ENCODE peak calls at places on chromosomes 1 and 21, in six cellular contexts. Q is tibial artery, J is neuronal stem cell, W is transverse colon, G is Panc1, Z is adrenal gland. O is an unnamed sample.

GRCh38 chr1:243482237-243483022 is 226.6 kb downstream of the SDCCAG8 start:
- DNase-seq in G (no peak), J (peak; percentile 38), W (no peak), Q (no peak), Z (no peak), O (peak; percentile 44)

GRCh38 chr1:207888647-207889046 is 22.3 kb downstream of the CD34 start:
- DNase-seq in J (no peak), G (no peak), W (no peak), Q (no peak), Z (peak; percentile 67), O (no peak)

GRCh38 chr1:1539310-1540014 is 962 bp downstream of the TMEM240 start:
- DNase-seq in J (peak; percentile 41), W (no peak), G (no peak), Q (no peak), Z (no peak), O (peak; percentile 54)

GRCh38 chr1:236516929-236517704 is 6.7 kb upstream of the LGALS8 start:
- DNase-seq in W (no peak), J (no peak), G (no peak), Q (no peak), Z (no peak), O (no peak)

GRCh38 chr21:25457411-25457810 is 149.9 kb downstream of the MRPL39 start:
- DNase-seq in J (no peak), Z (no peak), W (no peak), Q (no peak), G (no peak), O (no peak)

GRCh38 chr1:207362962-207363858 is 41.7 kb downstream of the CD55 start:
- DNase-seq in Z (no peak), W (no peak), J (no peak), G (no peak), Q (no peak), O (no peak)

GRCh38 chr1:53835491-53835890 is 2.6 kb downstream of the NDC1 start:
- DNase-seq in W (no peak), G (no peak), Q (no peak), Z (no peak), J (no peak), O (no peak)

GRCh38 chr1:32336963-32337675 is 1.1 kb upstream of the MARCKSL1 start:
- DNase-seq in W (peak; percentile 57), G (no peak), Q (no peak), Z (no peak), J (no peak), O (peak; percentile 30)

GRCh38 chr1:150235436-150235851 is 468 bp downstream of the ANP32E start:
- DNase-seq in G (no peak), W (peak; percentile 22), J (no peak), Q (peak; percentile 64), Z (peak; percentile 35), O (no peak)

DNA sequence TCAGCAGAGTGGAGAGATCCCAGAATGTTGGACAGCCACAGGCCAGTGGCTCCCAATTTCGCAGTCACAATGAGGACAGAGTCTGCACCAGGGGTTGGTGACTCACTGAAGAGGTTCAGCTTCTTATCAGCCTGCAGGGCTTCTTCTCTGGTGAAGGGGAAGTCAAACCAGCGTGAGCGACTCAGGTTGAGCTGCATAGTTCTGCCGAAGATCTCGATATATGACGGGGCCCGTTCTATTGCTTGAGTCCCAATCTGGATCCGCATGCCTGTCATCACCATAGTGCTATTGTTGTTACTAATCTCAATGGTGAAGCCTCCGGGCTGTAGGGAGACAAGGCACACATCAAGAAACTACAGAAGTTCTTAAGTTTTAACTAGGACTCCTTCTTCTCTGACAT is 58.5 kb downstream of the UBR4 start:
- DNase-seq in Z (no peak), W (no peak), J (no peak), Q (no peak), G (no peak), O (no peak)
- H3K36me3 ChIP-seq in Z (peaks cover 100% of the 10 kb centered on the region), W (peaks cover 4% of the 10 kb centered on the region), J (peaks cover 80% of the 10 kb centered on the region), Q (peaks cover 100% of the 10 kb centered on the region), G (peaks cover 77% of the 10 kb centered on the region), O (no peaks in the 10 kb centered on the region)

DNA sequence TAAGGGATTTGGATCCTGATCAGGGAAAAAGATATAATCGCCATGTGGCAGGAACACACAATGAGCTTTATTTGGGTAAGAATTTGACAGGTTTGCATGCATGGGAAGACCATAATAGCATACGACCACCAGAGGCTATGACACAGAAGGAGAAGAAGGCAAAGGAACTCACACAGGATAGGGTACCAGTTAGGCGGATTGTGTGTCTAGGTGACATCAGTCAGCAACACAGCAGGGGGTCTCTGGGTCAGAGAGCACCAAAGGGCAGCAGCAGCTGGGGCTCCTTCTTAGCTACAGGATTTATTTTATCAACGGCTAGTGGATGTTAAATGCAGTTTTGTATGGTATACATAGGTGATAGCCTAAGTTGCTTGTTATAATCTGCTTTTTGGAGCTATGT is 551.3 kb downstream of the KCNT2 start:
- DNase-seq in G (no peak), Q (no peak), W (no peak), J (peak; percentile 29), Z (no peak), O (no peak)
- H3K9me3 ChIP-seq in G (no peaks in the 10 kb centered on the region), Q (no peaks in the 10 kb centered on the region), W (no peaks in the 10 kb centered on the region), J (no peaks in the 10 kb centered on the region), Z (no peaks in the 10 kb centered on the region), O (no peaks in the 10 kb centered on the region)

DNA sequence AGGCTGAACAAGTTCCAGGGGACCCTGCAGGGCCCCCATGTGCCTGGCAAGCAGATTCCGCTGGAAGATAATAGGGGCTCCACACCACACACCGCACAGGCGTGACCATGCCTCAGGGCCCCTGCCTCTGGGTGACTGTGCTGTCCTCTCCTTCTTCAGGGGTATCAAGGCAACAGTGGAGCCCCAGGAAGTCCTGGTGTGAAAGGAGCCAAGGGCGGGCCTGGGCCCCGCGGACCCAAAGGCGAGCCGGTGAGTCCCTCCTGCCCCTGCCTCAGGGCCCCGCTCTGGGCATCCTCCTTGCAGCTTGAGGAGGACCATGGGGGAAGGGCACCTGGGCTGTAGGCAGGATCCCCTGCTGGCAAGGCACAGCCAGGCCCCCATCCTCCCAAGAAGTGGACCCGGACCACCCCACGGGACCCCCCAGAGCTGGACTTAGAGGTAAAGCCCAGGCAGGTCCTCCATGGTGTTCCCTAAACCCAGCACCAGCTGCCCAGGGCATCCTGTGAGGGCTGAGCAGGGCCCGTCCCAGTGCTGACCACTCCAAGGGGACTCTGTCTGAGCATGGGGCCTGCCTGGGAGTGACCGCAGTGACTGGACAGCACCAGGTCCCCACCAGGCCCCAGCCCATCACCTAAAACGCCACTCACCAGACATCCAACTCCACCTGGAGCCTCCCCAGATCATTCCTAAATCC is 21.1 kb downstream of the COL6A2 start:
- DNase-seq in W (peak; percentile 6), J (no peak), G (no peak), Z (no peak), Q (peak; percentile 62), O (peak; percentile 18)
- H3K36me3 ChIP-seq in W (no peaks in the 10 kb centered on the region), J (no peaks in the 10 kb centered on the region), G (no peaks in the 10 kb centered on the region), Z (peaks cover 62% of the 10 kb centered on the region), Q (peaks cover 96% of the 10 kb centered on the region), O (no peaks in the 10 kb centered on the region)

GRCh38 chr21:40272037-40272436 is 404.8 kb downstream of the PCP4 start:
- DNase-seq in Z (no peak), G (no peak), J (no peak), Q (no peak), W (no peak), O (no peak)
- H3K9me3 ChIP-seq in Z (no peaks in the 10 kb centered on the region), G (no peaks in the 10 kb centered on the region), J (no peaks in the 10 kb centered on the region), Q (no peaks in the 10 kb centered on the region), W (no peaks in the 10 kb centered on the region), O (no peaks in the 10 kb centered on the region)

GRCh38 chr1:37978541-37978940 is 11.3 kb downstream of the SF3A3 start:
- DNase-seq in Q (no peak), G (no peak), W (no peak), Z (no peak), J (no peak), O (no peak)
- H3K36me3 ChIP-seq in Q (peaks cover 94% of the 10 kb centered on the region), G (peaks cover 33% of the 10 kb centered on the region), W (peaks cover 1% of the 10 kb centered on the region), Z (peaks cover 91% of the 10 kb centered on the region), J (peaks cover 32% of the 10 kb centered on the region), O (no peaks in the 10 kb centered on the region)

O was measured in uterus.